ENCODE peak calls at places on chromosomes 12 and 14, in four cellular contexts. T is tibial nerve; E is OCI-LY7; A is CD8-positive, alpha-beta T cell. Y is an unnamed sample.

GRCh38 chr12:11949738-11950403 is 120.9 kb upstream of the BCL2L14 start:
- DNase-seq in T (no peak), E (no peak), A (no peak), Y (no peak)

GRCh38 chr12:65825573-65826512 is 1.6 kb downstream of the HMGA2 start:
- DNase-seq in T (no peak), E (no peak), A (no peak), Y (peak)

GRCh38 chr14:105397350-105397931 is 897 bp upstream of the TEX22 start:
- DNase-seq in T (no peak), E (no peak), A (no peak), Y (no peak)

GRCh38 chr12:116201908-116202307 is 75.6 kb downstream of the MED13L start:
- DNase-seq in T (no peak), E (no peak), A (no peak), Y (no peak)

GRCh38 chr12:19915392-19916192 is 452.7 kb upstream of the PDE3A start:
- DNase-seq in T (no peak), E (no peak), A (no peak), Y (peak)

GRCh38 chr12:104969328-104969727 is 11.2 kb upstream of the SLC41A2 start:
- DNase-seq in T (no peak), E (no peak), A (no peak), Y (no peak)

GRCh38 chr12:117091758-117092510 is 7.3 kb downstream of the TESC start:
- DNase-seq in T (no peak), E (no peak), A (no peak), Y (no peak)

GRCh38 chr12:10851243-10851858 is 2.1 kb upstream of the PRR4 start:
- DNase-seq in T (no peak), E (no peak), A (no peak), Y (no peak)

GRCh38 chr14:90815817-90816662 is at the start of gene TTC7B:
- DNase-seq in T (no peak), E (peak), A (no peak), Y (peak)

GRCh38 chr14:80844872-80845271 is 96.7 kb downstream of the CEP128 start:
- DNase-seq in T (no peak), E (no peak), A (no peak), Y (no peak)

GRCh38 chr14:23513005-23513412 is 38.6 kb downstream of the ZFHX2 start:
- DNase-seq in T (no peak), E (no peak), A (no peak), Y (no peak)

GRCh38 chr14:88599761-88600439 is 37.1 kb downstream of the ZC3H14 start:
- DNase-seq in T (no peak), E (peak), A (no peak), Y (peak)

GRCh38 chr12:33942172-33942571 is 80.1 kb upstream of the ALG10 start:
- DNase-seq in T (no peak), E (no peak), A (no peak), Y (no peak)

GRCh38 chr12:64293654-64294364 is 71.7 kb upstream of the KICS2 start:
- DNase-seq in T (no peak), E (no peak), A (no peak), Y (peak)

GRCh38 chr12:57523706-57524614 is 1.3 kb downstream of the MBD6 start:
- DNase-seq in T (no peak), E (peak), A (peak), Y (peak)

GRCh38 chr12:90152897-90153624 is 444.4 kb upstream of the ATP2B1 start:
- DNase-seq in T (no peak), E (no peak), A (no peak), Y (peak)

GRCh38 chr12:124428792-124429281 is 133.9 kb downstream of the RFLNA start:
- DNase-seq in T (no peak), E (no peak), A (no peak), Y (no peak)

GRCh38 chr12:2198088-2198501 is 145.3 kb downstream of the CACNA1C start:
- DNase-seq in T (no peak), E (no peak), A (no peak), Y (no peak)

GRCh38 chr14:57182760-57183503 is 85.8 kb downstream of the EXOC5 start:
- DNase-seq in T (no peak), E (peak), A (no peak), Y (peak)

GRCh38 chr14:38080696-38081095 is 127.0 kb upstream of the SSTR1 start:
- DNase-seq in T (no peak), E (no peak), A (no peak), Y (no peak)

GRCh38 chr12:9237286-9237685 is 29.1 kb upstream of the PZP start:
- DNase-seq in T (no peak), E (no peak), A (no peak), Y (no peak)

GRCh38 chr14:34722723-34723545 is 8.5 kb upstream of the CFL2 start:
- DNase-seq in T (peak), E (peak), A (no peak), Y (peak)
- H3K4me3 ChIP-seq in T (no peak), E (no peak), A (no peak), Y (no peak)

GRCh38 chr14:73731111-73731510 is 16.9 kb upstream of the PNMA1 start:
- DNase-seq in T (no peak), E (no peak), A (no peak), Y (no peak)
- TF ChIP-seq CTCF in T (no peak), E (no peak), A (no peak), Y (no peak)

GRCh38 chr14:26330982-26331381 is 266.9 kb downstream of the NOVA1 start:
- DNase-seq in T (no peak), E (no peak), A (no peak), Y (no peak)
- H3K4me3 ChIP-seq in T (no peak), E (no peak), A (no peak), Y (no peak)

GRCh38 chr12:99713946-99714520 is 66.5 kb downstream of the GARIN6 start:
- DNase-seq in T (no peak), E (no peak), A (no peak), Y (no peak)
- TF ChIP-seq CTCF in T (no peak), E (no peak), A (no peak), Y (no peak)

GRCh38 chr12:26749781-26750180 is 83.2 kb downstream of the ITPR2 start:
- DNase-seq in T (no peak), E (no peak), A (no peak), Y (peak)

GRCh38 chr12:26746315-26746714 is 86.7 kb downstream of the ITPR2 start:
- DNase-seq in T (no peak), E (no peak), A (no peak), Y (peak)

GRCh38 chr12:26748741-26749431 is 84.1 kb downstream of the ITPR2 start:
- DNase-seq in T (no peak), E (no peak), A (no peak), Y (peak)

GRCh38 chr12:26750531-26751171 is 82.3 kb downstream of the ITPR2 start:
- DNase-seq in T (no peak), E (no peak), A (no peak), Y (peak)

DNA sequence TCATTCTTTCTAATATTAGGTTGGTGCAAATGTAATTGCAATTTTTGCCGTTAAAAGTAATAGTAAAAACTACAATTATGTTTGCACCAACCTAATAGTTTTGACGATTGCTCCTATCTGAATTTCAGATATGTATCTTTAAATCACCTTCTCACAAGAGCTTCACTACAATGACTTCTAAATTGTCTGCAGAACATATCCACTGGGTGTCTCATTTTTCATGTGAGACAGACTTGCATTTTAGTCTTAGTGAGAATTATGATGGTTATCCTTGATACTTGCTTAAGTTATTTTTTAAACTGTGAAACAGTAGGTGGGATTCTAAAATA is 84.6 kb downstream of the ITPR2 start:
- DNase-seq in T (no peak), E (no peak), A (no peak), Y (no peak)
- H3K4me3 ChIP-seq in T (no peak), E (no peak), A (no peak), Y (no peak)